ENCODE peak calls at places on chromosomes 11 and 22, in four cellular contexts. D is HCEC 1CT, M is ureter, L is hypothalamus. H is an unnamed sample.

GRCh38 chr22:49034836-49035817 is 792.5 kb downstream of the BRD1 start:
- DNase-seq in L (no peak), D (no peak), M (no peak), H (no peak)

GRCh38 chr22:39233736-39234120 is 11.1 kb downstream of the PDGFB start:
- DNase-seq in D (no peak), L (no peak), M (no peak), H (no peak)

GRCh38 chr11:113014731-113015455 is 53.7 kb downstream of the NCAM1 start:
- DNase-seq in M (no peak), L (no peak), D (no peak), H (no peak)

GRCh38 chr11:59368238-59369022 is 9.7 kb downstream of the OR5AN1 start:
- DNase-seq in L (no peak), M (no peak), D (no peak), H (no peak)

GRCh38 chr11:64052938-64053622 is 17.3 kb downstream of the FLRT1 start:
- DNase-seq in M (no peak), D (no peak), L (no peak), H (no peak)

GRCh38 chr22:24155597-24156145 is 25.6 kb upstream of the SUSD2 start:
- DNase-seq in M (peak), L (peak), D (peak), H (peak)

GRCh38 chr22:45521178-45521577 is 18.5 kb downstream of the FBLN1 start:
- DNase-seq in M (no peak), L (no peak), D (no peak), H (no peak)

GRCh38 chr22:29003552-29003951 is 58.1 kb downstream of the C22orf31 start:
- DNase-seq in D (no peak), M (no peak), L (no peak), H (no peak)

GRCh38 chr22:39512026-39512425 is 8.3 kb upstream of the ATF4 start:
- DNase-seq in M (no peak), L (no peak), D (no peak), H (no peak)

GRCh38 chr11:61955416-61956135 is 5.4 kb downstream of the BEST1 start:
- DNase-seq in L (no peak), M (no peak), D (no peak), H (no peak)

GRCh38 chr11:35752115-35752514 is 89.5 kb downstream of the TRIM44 start:
- DNase-seq in D (no peak), L (no peak), M (no peak), H (no peak)

GRCh38 chr11:80007616-80008015 is 566.8 kb upstream of the TENM4 start:
- DNase-seq in D (no peak), M (no peak), L (no peak), H (no peak)

GRCh38 chr11:9399466-9399865 is 15.0 kb downstream of the IPO7 start:
- DNase-seq in M (no peak), D (no peak), L (no peak), H (no peak)

GRCh38 chr22:44201556-44202129 is 20.9 kb downstream of the PARVG start:
- DNase-seq in L (no peak), M (no peak), D (no peak), H (no peak)

GRCh38 chr11:46920709-46921108 is 2.4 kb upstream of the LRP4 start:
- DNase-seq in D (peak), M (no peak), L (no peak), H (peak)

GRCh38 chr22:45475876-45476514 is 26.7 kb upstream of the FBLN1 start:
- DNase-seq in D (no peak), L (no peak), M (no peak), H (no peak)

GRCh38 chr22:45101828-45102227 is 61.9 kb upstream of the NUP50 start:
- DNase-seq in M (peak), L (no peak), D (peak), H (peak)

GRCh38 chr22:46145896-46146295 is 4.4 kb upstream of the PPARA start:
- DNase-seq in L (no peak), M (no peak), D (no peak), H (no peak)

GRCh38 chr11:17828311-17828751 is 93.8 kb downstream of the KCNC1 start:
- DNase-seq in L (no peak), D (peak), M (no peak), H (no peak)

GRCh38 chr11:29173660-29174062 is 843.2 kb downstream of the KCNA4 start:
- DNase-seq in L (no peak), D (peak), M (no peak), H (peak)

GRCh38 chr11:111528557-111528956 is 12.0 kb upstream of the LAYN start:
- DNase-seq in L (no peak), D (peak), M (no peak), H (peak)

GRCh38 chr11:64675417-64676252 is 47.4 kb downstream of the NRXN2 start:
- DNase-seq in L (peak), M (no peak), D (peak), H (peak)

GRCh38 chr11:48095779-48096470 is 115.6 kb downstream of the PTPRJ start:
- DNase-seq in L (no peak), M (peak), D (no peak), H (no peak)

GRCh38 chr11:64760759-64761417 is 1.1 kb upstream of the PYGM start:
- DNase-seq in L (no peak), D (no peak), M (no peak), H (no peak)

GRCh38 chr11:76861490-76861953 is 804 bp downstream of the ACER3 start:
- DNase-seq in M (no peak), L (no peak), D (no peak), H (peak)

GRCh38 chr11:68127791-68128681 is 6.8 kb upstream of the CHKA start:
- DNase-seq in M (peak), L (no peak), D (no peak), H (peak)

GRCh38 chr22:39135092-39135896 is 17.2 kb downstream of the CBX7 start:
- DNase-seq in L (no peak), D (no peak), M (no peak), H (peak)

GRCh38 chr22:29093501-29093921 is 20.7 kb downstream of the KREMEN1 start:
- DNase-seq in L (no peak), D (peak), M (no peak), H (no peak)

GRCh38 chr11:23680488-23681230 is 816.2 kb upstream of the LUZP2 start:
- DNase-seq in M (no peak), D (no peak), L (no peak), H (no peak)

GRCh38 chr11:61489833-61490585 is 18.5 kb upstream of the LRRC10B start:
- DNase-seq in M (no peak), D (no peak), L (no peak), H (peak)

GRCh38 chr22:36350751-36351594 is 36.8 kb downstream of the MYH9 start:
- DNase-seq in M (no peak), L (no peak), D (peak), H (no peak)

GRCh38 chr11:106344392-106344791 is 266.9 kb downstream of the AASDHPPT start:
- DNase-seq in D (peak), M (no peak), L (no peak), H (no peak)

GRCh38 chr11:122900803-122901202 is 18.2 kb downstream of the JHY start:
- DNase-seq in D (peak), L (no peak), M (no peak), H (no peak)

GRCh38 chr22:22060200-22061084 is 77.9 kb upstream of the TOP3B start:
- DNase-seq in L (no peak), D (peak), M (no peak), H (peak)

GRCh38 chr22:23696326-23696851 is 5.6 kb downstream of the RGL4 start:
- DNase-seq in M (no peak), L (no peak), D (no peak), H (no peak)

GRCh38 chr22:31491218-31491962 is 1.7 kb upstream of the EIF4ENIF1 start:
- DNase-seq in M (no peak), L (no peak), D (no peak), H (no peak)

GRCh38 chr22:42808516-42808915 is 48.6 kb downstream of the ARFGAP3 start:
- DNase-seq in M (no peak), D (no peak), L (no peak), H (no peak)

GRCh38 chr11:34012734-34013133 is 38.8 kb upstream of the CAPRIN1 start:
- DNase-seq in D (no peak), M (no peak), L (no peak), H (no peak)

GRCh38 chr11:66686801-66687750 is 9.4 kb upstream of the RBM4B start:
- DNase-seq in D (no peak), M (no peak), L (no peak), H (no peak)